ENCODE peak calls at places on chromosomes 12 and 14, in four cellular contexts. One of them, this sample, is unnamed.

GRCh38 chr14:28542040-28542439 is 224.5 kb upstream of the FOXG1 start:
- DNase-seq in right cardiac atrium: no peak
- DNase-seq in tibial artery: no peak
- DNase-seq in mucosa of descending colon: no peak
- DNase-seq in this sample: no peak

GRCh38 chr12:109883429-109883828 is 3.1 kb upstream of the GLTP start:
- DNase-seq in right cardiac atrium: no peak
- DNase-seq in tibial artery: no peak
- DNase-seq in mucosa of descending colon: no peak
- DNase-seq in this sample: peak; percentile 49

GRCh38 chr14:104243200-104243599 is 104.8 kb downstream of the KIF26A start:
- DNase-seq in right cardiac atrium: no peak
- DNase-seq in tibial artery: no peak
- DNase-seq in mucosa of descending colon: no peak
- DNase-seq in this sample: no peak

GRCh38 chr12:129089576-129089975 is 236.3 kb downstream of the GLT1D1 start:
- DNase-seq in right cardiac atrium: no peak
- DNase-seq in tibial artery: no peak
- DNase-seq in mucosa of descending colon: no peak
- DNase-seq in this sample: no peak

GRCh38 chr14:39381366-39381765 is 50.9 kb downstream of the FBXO33 start:
- DNase-seq in right cardiac atrium: no peak
- DNase-seq in tibial artery: no peak
- DNase-seq in mucosa of descending colon: no peak
- DNase-seq in this sample: no peak

GRCh38 chr12:71201136-71201679 is 43.4 kb upstream of the TSPAN8 start:
- DNase-seq in right cardiac atrium: no peak
- DNase-seq in tibial artery: no peak
- DNase-seq in mucosa of descending colon: no peak
- DNase-seq in this sample: no peak

GRCh38 chr14:90785876-90786450 is 30.3 kb downstream of the TTC7B start:
- DNase-seq in right cardiac atrium: no peak
- DNase-seq in tibial artery: peak; percentile 50
- DNase-seq in mucosa of descending colon: no peak
- DNase-seq in this sample: no peak

GRCh38 chr12:49220972-49221371 is 32.1 kb upstream of the TUBA1A start:
- DNase-seq in right cardiac atrium: no peak
- DNase-seq in tibial artery: peak; percentile 17
- DNase-seq in mucosa of descending colon: no peak
- DNase-seq in this sample: no peak

GRCh38 chr12:15163577-15163976 is 57.6 kb downstream of the RERG start:
- DNase-seq in right cardiac atrium: no peak
- DNase-seq in tibial artery: no peak
- DNase-seq in mucosa of descending colon: no peak
- DNase-seq in this sample: no peak

GRCh38 chr12:50258167-50258551 is 25.2 kb downstream of the LIMA1 start:
- DNase-seq in right cardiac atrium: peak; percentile 81
- DNase-seq in tibial artery: peak; percentile 83
- DNase-seq in mucosa of descending colon: peak; percentile 50
- DNase-seq in this sample: no peak

GRCh38 chr14:39474416-39474911 is 42.2 kb upstream of the FBXO33 start:
- DNase-seq in right cardiac atrium: no peak
- DNase-seq in tibial artery: no peak
- DNase-seq in mucosa of descending colon: no peak
- DNase-seq in this sample: no peak

GRCh38 chr14:90522585-90523191 is 125.9 kb downstream of the CALM1 start:
- DNase-seq in right cardiac atrium: peak; percentile 72
- DNase-seq in tibial artery: peak; percentile 93
- DNase-seq in mucosa of descending colon: no peak
- DNase-seq in this sample: peak; percentile 43

GRCh38 chr14:84826349-84826748 is 703.6 kb upstream of the FLRT2 start:
- DNase-seq in right cardiac atrium: no peak
- DNase-seq in tibial artery: no peak
- DNase-seq in mucosa of descending colon: no peak
- DNase-seq in this sample: no peak

GRCh38 chr12:108690191-108690518 is 41.2 kb downstream of the CORO1C start:
- DNase-seq in right cardiac atrium: no peak
- DNase-seq in tibial artery: no peak
- DNase-seq in mucosa of descending colon: no peak
- DNase-seq in this sample: no peak
- H3K4me1 ChIP-seq in right cardiac atrium: peaks cover 17% of the 10 kb centered on the region
- H3K4me1 ChIP-seq in tibial artery: peaks cover 85% of the 10 kb centered on the region
- H3K4me1 ChIP-seq in mucosa of descending colon: peaks cover 30% of the 10 kb centered on the region
- H3K4me1 ChIP-seq in this sample: no peaks in the 10 kb centered on the region

DNA sequence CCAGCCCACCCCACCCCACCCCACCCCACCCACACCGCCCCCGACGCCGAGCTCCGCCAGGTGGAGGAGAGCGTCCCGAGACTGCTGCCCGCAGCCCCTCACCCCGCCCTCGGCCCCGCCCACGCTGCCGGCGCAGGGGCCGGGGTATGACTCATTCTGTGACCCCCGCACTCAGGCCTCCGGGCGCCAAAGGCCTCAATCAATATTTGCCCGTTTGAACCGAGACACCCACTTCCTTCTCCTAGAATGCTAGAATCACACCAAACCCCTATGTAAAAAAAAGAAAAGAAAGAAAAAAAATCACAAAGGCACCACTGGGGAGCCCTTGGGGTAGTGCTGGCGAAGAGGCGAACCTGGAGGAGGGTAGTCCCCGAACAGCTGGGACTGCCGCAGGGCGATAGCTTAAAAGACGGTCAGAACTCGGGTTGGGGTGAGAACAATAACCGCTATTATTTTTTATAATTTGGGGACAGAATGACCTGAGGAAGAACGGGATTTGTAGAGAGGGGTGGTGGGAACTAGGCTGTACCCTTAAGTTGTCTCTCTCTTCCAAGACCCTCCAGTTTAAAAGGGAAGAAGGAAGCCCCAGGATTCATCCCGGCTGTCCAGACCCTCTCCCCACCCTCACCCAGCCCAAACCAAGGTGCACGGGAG is 894 bp downstream of the KRT8 start:
- DNase-seq in right cardiac atrium: peak; percentile 67
- DNase-seq in tibial artery: no peak
- DNase-seq in mucosa of descending colon: no peak
- DNase-seq in this sample: peak; percentile 90
- H3K4me3 ChIP-seq in right cardiac atrium: peak overlapping the region; percentile 56
- H3K4me3 ChIP-seq in tibial artery: peak overlapping the region; percentile 49
- H3K4me3 ChIP-seq in mucosa of descending colon: peak overlapping the region; percentile 81
- H3K4me3 ChIP-seq in this sample: peak overlapping the region; percentile 96

GRCh38 chr12:6215120-6215807 is 15.1 kb downstream of the CD9 start:
- DNase-seq in right cardiac atrium: peak; percentile 32
- DNase-seq in tibial artery: no peak
- DNase-seq in mucosa of descending colon: no peak
- DNase-seq in this sample: no peak

GRCh38 chr12:6212086-6212485 is 11.9 kb downstream of the CD9 start:
- DNase-seq in right cardiac atrium: no peak
- DNase-seq in tibial artery: no peak
- DNase-seq in mucosa of descending colon: no peak
- DNase-seq in this sample: no peak

GRCh38 chr12:6215932-6216494 is 15.8 kb downstream of the CD9 start:
- DNase-seq in right cardiac atrium: peak; percentile 73
- DNase-seq in tibial artery: peak; percentile 97
- DNase-seq in mucosa of descending colon: peak; percentile 86
- DNase-seq in this sample: peak; percentile 79

GRCh38 chr12:6214633-6215032 is 14.4 kb downstream of the CD9 start:
- DNase-seq in right cardiac atrium: peak; percentile 41
- DNase-seq in tibial artery: no peak
- DNase-seq in mucosa of descending colon: no peak
- DNase-seq in this sample: no peak

DNA sequence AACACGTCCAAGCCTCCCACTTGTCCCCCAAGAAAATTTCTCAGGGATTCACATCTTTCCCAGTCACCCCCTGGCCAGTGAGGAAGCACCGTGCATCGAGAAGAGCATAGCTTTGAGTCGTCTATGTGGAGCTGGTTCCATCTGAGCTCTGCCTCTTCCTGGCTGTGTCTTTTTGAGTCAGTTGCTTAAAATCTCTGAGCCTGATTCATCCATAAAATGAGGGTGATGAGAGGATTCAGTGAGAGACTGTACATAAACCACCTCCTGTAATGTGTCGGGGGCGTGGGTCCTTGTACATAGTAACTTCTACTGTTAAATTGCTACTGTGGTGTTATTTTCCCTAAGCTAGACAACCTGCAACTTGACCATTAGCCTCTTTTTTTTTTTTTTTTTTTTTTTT is 13.8 kb downstream of the CD9 start:
- DNase-seq in right cardiac atrium: no peak
- DNase-seq in tibial artery: no peak
- DNase-seq in mucosa of descending colon: no peak
- DNase-seq in this sample: no peak
- H3K4me1 ChIP-seq in right cardiac atrium: peaks cover 10% of the 10 kb centered on the region
- H3K4me1 ChIP-seq in tibial artery: peaks cover 88% of the 10 kb centered on the region
- H3K4me1 ChIP-seq in mucosa of descending colon: peaks cover 73% of the 10 kb centered on the region
- H3K4me1 ChIP-seq in this sample: peaks cover 11% of the 10 kb centered on the region

GRCh38 chr14:71754422-71755095 is 177.7 kb upstream of the RGS6 start:
- DNase-seq in right cardiac atrium: no peak
- DNase-seq in tibial artery: no peak
- DNase-seq in mucosa of descending colon: no peak
- DNase-seq in this sample: no peak

GRCh38 chr14:71753976-71754375 is 178.3 kb upstream of the RGS6 start:
- DNase-seq in right cardiac atrium: no peak
- DNase-seq in tibial artery: no peak
- DNase-seq in mucosa of descending colon: no peak
- DNase-seq in this sample: no peak

GRCh38 chr14:71751264-71751663 is 181.0 kb upstream of the RGS6 start:
- DNase-seq in right cardiac atrium: no peak
- DNase-seq in tibial artery: no peak
- DNase-seq in mucosa of descending colon: no peak
- DNase-seq in this sample: no peak

GRCh38 chr14:71752111-71752738 is 180.0 kb upstream of the RGS6 start:
- DNase-seq in right cardiac atrium: peak; percentile 51
- DNase-seq in tibial artery: no peak
- DNase-seq in mucosa of descending colon: no peak
- DNase-seq in this sample: peak; percentile 80

DNA sequence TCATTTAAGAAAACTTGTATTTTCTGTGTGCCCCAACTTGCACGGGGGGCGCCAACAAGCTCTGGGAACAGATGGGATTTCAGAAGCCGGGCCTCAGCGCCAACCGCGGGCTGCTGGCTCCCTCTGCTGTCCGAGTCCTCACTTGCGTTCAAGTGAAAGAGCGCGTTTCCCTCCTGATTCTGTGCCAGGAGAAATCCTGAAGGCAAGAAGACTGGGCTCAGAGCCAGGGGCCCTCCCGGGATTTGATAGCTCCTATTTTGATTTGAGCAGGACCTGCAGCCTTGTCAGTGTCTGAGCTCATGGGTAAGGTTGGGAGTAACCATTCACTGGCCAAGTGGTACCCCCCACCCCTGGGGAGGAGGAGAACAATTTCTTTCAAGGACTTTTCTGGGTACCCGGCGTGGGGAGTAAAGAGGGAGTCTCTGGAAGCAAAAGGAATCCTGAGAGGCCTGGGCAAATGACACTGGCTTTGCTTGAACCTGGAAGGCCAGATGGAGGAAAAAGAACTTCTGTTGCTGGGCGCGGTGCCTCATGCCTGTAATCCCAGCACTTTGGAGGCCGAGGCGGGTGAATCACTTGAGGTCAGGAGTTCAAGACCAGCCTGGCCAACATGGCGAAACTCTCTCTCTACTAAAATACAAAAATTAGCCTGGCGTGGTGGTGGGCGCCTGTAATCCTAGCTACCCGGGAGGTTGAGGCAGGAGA is 179.0 kb upstream of the RGS6 start:
- DNase-seq in right cardiac atrium: peak; percentile 98
- DNase-seq in tibial artery: peak; percentile 93
- DNase-seq in mucosa of descending colon: peak; percentile 93
- DNase-seq in this sample: peak; percentile 80
- H3K4me3 ChIP-seq in right cardiac atrium: no peak overlapping the region
- H3K4me3 ChIP-seq in tibial artery: no peak overlapping the region
- H3K4me3 ChIP-seq in mucosa of descending colon: no peak overlapping the region
- H3K4me3 ChIP-seq in this sample: no peak overlapping the region

DNA sequence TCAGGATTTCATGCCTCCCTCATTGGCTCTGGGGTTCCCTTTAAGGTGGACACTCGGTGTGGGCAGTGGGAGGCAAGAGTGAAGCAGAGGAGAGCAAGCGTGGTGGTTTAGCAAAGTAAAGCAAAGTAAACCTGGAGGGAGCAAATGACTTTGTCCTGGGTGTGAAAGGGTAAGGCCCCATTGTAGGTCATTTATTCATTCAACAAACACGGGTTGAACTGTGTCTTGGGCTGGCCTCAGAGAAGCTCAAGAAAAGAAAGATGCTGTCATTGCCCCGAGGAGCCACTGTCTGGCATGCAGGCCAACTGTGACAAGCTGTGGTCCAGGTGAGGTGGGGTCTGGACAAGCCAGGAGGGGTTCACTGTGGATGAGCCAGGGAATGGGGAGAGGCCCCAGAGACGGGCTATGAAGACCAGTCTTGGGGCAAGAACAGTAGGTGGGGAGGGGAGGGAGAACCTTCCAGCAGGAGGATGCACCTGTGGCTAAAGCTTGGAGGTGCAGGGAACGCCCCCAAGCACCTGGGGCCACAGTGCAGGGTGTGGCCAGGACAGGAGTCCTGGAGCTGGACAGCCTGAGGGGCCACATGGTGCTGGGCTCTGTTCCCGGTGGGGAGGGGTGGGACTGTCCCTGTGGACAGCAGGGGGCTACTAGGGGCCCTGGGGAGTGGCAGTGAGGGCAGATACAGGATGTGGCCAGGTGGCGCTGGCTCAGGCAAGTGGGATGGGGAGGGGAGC is 68.7 kb upstream of the DLK1 start:
- DNase-seq in right cardiac atrium: no peak
- DNase-seq in tibial artery: no peak
- DNase-seq in mucosa of descending colon: no peak
- DNase-seq in this sample: no peak
- H3K4me1 ChIP-seq in right cardiac atrium: no peaks in the 10 kb centered on the region
- H3K4me1 ChIP-seq in tibial artery: peaks cover 5% of the 10 kb centered on the region
- H3K4me1 ChIP-seq in mucosa of descending colon: no peaks in the 10 kb centered on the region
- H3K4me1 ChIP-seq in this sample: no peaks in the 10 kb centered on the region

GRCh38 chr14:24212924-24213865 is at the start of gene CHMP4A:
- DNase-seq in right cardiac atrium: peak; percentile 99
- DNase-seq in tibial artery: peak; percentile 98
- DNase-seq in mucosa of descending colon: peak; percentile 97
- DNase-seq in this sample: peak; percentile 95

GRCh38 chr14:24219080-24219479 is 3.2 kb upstream of the MDP1 start:
- DNase-seq in right cardiac atrium: no peak
- DNase-seq in tibial artery: peak; percentile 15
- DNase-seq in mucosa of descending colon: no peak
- DNase-seq in this sample: no peak

GRCh38 chr14:24213866-24214652 is 771 bp upstream of the CHMP4A start:
- DNase-seq in right cardiac atrium: no peak
- DNase-seq in tibial artery: peak; percentile 13
- DNase-seq in mucosa of descending colon: no peak
- DNase-seq in this sample: no peak

GRCh38 chr14:24216345-24216699 is 456 bp upstream of the MDP1 start:
- DNase-seq in right cardiac atrium: no peak
- DNase-seq in tibial artery: no peak
- DNase-seq in mucosa of descending colon: no peak
- DNase-seq in this sample: no peak

GRCh38 chr14:24215495-24216344 is at the start of gene MDP1:
- DNase-seq in right cardiac atrium: peak; percentile 95
- DNase-seq in tibial artery: peak; percentile 92
- DNase-seq in mucosa of descending colon: peak; percentile 91
- DNase-seq in this sample: peak; percentile 92
- H3K4me3 ChIP-seq in right cardiac atrium: peak within 1 kb of the TSS; percentile 86
- H3K4me3 ChIP-seq in tibial artery: peak within 1 kb of the TSS; percentile 72
- H3K4me3 ChIP-seq in mucosa of descending colon: peak within 1 kb of the TSS; percentile 74
- H3K4me3 ChIP-seq in this sample: peak within 1 kb of the TSS; percentile 69